ENCODE peak calls at places on chromosomes 7 and 10, in seven cellular contexts. E is H54, M is A549, H is tibial nerve, U is heart left ventricle, P is breast epithelium, Z is adrenal gland. L is an unnamed sample.

GRCh38 chr7:149558149-149558861 is 60.7 kb upstream of the ZNF746 start:
- DNase-seq in E (peak; percentile 78), M (no peak), H (no peak), U (no peak), P (no peak), Z (no peak), L (no peak)

GRCh38 chr7:117531845-117532244 is 52.0 kb downstream of the CFTR start:
- DNase-seq in E (no peak), M (no peak), H (no peak), U (no peak), P (no peak), Z (no peak), L (no peak)

GRCh38 chr7:132488634-132489302 is 87.5 kb downstream of the PLXNA4 start:
- DNase-seq in E (no peak), M (no peak), H (peak; percentile 31), U (no peak), P (no peak), Z (no peak), L (no peak)

GRCh38 chr10:62335326-62335725 is 38.8 kb upstream of the ZNF365 start:
- DNase-seq in E (no peak), M (no peak), H (no peak), U (no peak), P (no peak), Z (no peak), L (no peak)

GRCh38 chr7:86320341-86320740 is 323.4 kb upstream of the GRM3 start:
- DNase-seq in E (no peak), M (no peak), H (no peak), U (no peak), P (no peak), Z (no peak), L (no peak)

GRCh38 chr7:22651036-22651435 is 76.0 kb upstream of the IL6 start:
- DNase-seq in E (no peak), M (no peak), H (no peak), U (no peak), P (no peak), Z (no peak), L (no peak)

GRCh38 chr10:17660921-17661320 is 17.0 kb downstream of the STAM start:
- DNase-seq in E (no peak), M (no peak), H (no peak), U (no peak), P (no peak), Z (no peak), L (no peak)

GRCh38 chr10:130934333-130935035 is 377.0 kb downstream of the TCERG1L start:
- DNase-seq in E (no peak), M (no peak), H (no peak), U (no peak), P (no peak), Z (peak; percentile 40), L (peak; percentile 70)

GRCh38 chr10:16606923-16607322 is 85.2 kb upstream of the C1QL3 start:
- DNase-seq in E (no peak), M (no peak), H (no peak), U (no peak), P (no peak), Z (no peak), L (no peak)

GRCh38 chr7:157005456-157006204 is 4.8 kb downstream of the MNX1 start:
- DNase-seq in E (no peak), M (no peak), H (no peak), U (no peak), P (no peak), Z (no peak), L (no peak)

GRCh38 chr7:3762146-3762831 is 461.2 kb downstream of the SDK1 start:
- DNase-seq in E (no peak), M (no peak), H (no peak), U (no peak), P (no peak), Z (no peak), L (no peak)

GRCh38 chr7:18820981-18821380 is 296.5 kb downstream of the TWIST1 start:
- DNase-seq in E (no peak), M (no peak), H (no peak), U (no peak), P (no peak), Z (no peak), L (no peak)

GRCh38 chr7:142974618-142975017 is 12.5 kb upstream of the KEL start:
- DNase-seq in E (no peak), M (no peak), H (no peak), U (no peak), P (no peak), Z (no peak), L (no peak)

GRCh38 chr10:123009105-123009805 is 449 bp downstream of the ACADSB start:
- DNase-seq in E (no peak), M (no peak), H (peak; percentile 6), U (peak; percentile 28), P (no peak), Z (peak; percentile 36), L (no peak)

GRCh38 chr10:128599030-128599429 is 472.8 kb upstream of the MKI67 start:
- DNase-seq in E (no peak), M (no peak), H (no peak), U (no peak), P (no peak), Z (no peak), L (no peak)

GRCh38 chr7:92856436-92856835 is 20.1 kb upstream of the CDK6 start:
- DNase-seq in E (no peak), M (no peak), H (no peak), U (no peak), P (no peak), Z (no peak), L (no peak)

GRCh38 chr7:88826222-88826621 is 30.7 kb upstream of the TEX47 start:
- DNase-seq in E (no peak), M (no peak), H (no peak), U (no peak), P (no peak), Z (no peak), L (no peak)

GRCh38 chr10:117345143-117345542 is 30.1 kb downstream of the PDZD8 start:
- DNase-seq in E (peak; percentile 9), M (peak; percentile 61), H (no peak), U (no peak), P (no peak), Z (no peak), L (no peak)

GRCh38 chr10:78548369-78548985 is 514.8 kb downstream of the RPS24 start:
- DNase-seq in E (no peak), M (no peak), H (no peak), U (no peak), P (no peak), Z (no peak), L (no peak)

GRCh38 chr7:30841801-30842541 is 69.7 kb upstream of the AQP1 start:
- DNase-seq in E (no peak), M (no peak), H (no peak), U (no peak), P (no peak), Z (no peak), L (no peak)

GRCh38 chr7:8833355-8833754 is 399.9 kb downstream of the NXPH1 start:
- DNase-seq in E (no peak), M (no peak), H (no peak), U (no peak), P (no peak), Z (no peak), L (no peak)

GRCh38 chr7:75986147-75986781 is 8.1 kb downstream of the TMEM120A start:
- DNase-seq in E (no peak), M (no peak), H (no peak), U (peak; percentile 26), P (no peak), Z (no peak), L (no peak)

GRCh38 chr10:104306897-104307296 is 31.4 kb downstream of the ITPRIP start:
- DNase-seq in E (no peak), M (no peak), H (no peak), U (no peak), P (no peak), Z (no peak), L (no peak)

GRCh38 chr7:102444961-102445673 is 11.7 kb downstream of the ORAI2 start:
- DNase-seq in E (no peak), M (no peak), H (no peak), U (no peak), P (no peak), Z (no peak), L (no peak)
- TF ChIP-seq POLR2A in E (no peak), M (no peak), H (no peak), U (no peak), P (no peak), Z (no peak), L (no peak)

DNA sequence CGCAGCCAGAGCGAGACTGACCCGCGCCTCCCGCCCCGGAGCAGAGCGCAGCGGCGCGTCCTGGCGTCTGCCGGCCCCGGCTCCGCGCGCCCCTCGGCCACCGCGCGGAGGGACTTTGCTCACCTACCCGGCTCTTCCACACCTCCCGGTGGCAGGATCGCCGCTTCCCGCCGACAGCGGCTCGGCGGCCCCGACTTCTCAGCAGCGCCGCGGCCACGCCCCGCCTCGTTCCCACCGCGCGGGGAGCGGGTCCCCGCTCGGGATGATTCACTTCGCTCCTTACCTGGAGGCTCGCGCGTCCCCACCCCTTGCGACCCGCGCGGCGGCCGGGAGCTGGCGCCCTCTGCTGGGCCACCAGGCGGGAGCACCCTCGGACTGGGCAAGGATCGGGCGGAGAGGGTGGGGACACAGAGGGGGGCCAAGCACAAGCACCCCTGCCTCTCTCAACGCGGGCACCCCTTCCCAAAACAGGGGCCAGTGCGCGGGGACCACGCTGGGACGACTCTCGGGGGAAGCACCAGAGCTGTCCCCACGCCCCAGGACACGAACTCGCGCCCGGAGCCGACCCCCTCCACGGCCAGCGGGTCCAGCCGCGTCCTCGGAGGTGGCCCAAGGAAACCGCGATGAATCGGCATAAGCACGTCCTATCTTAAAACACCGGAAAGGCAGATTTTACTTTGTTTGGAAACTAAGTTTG is 101.0 kb upstream of the SVIL start:
- DNase-seq in E (peak; percentile 93), M (peak; percentile 89), H (peak; percentile 78), U (peak; percentile 84), P (peak; percentile 91), Z (peak; percentile 80), L (peak; percentile 95)
- TF ChIP-seq POLR2A in E (peak; percentile 41), M (no peak), H (peak; percentile 56), U (no peak), P (peak; percentile 52), Z (peak; percentile 22), L (peak; percentile 61)

GRCh38 chr7:130440527-130441365 is at the start of gene CEP41:
- DNase-seq in E (peak; percentile 94), M (peak; percentile 98), H (peak; percentile 94), U (peak; percentile 99), P (peak; percentile 94), Z (peak; percentile 98), L (peak; percentile 96)
- TF ChIP-seq POLR2A in E (no peak), M (peak; percentile 27), H (no peak), U (no peak), P (no peak), Z (no peak), L (no peak)

GRCh38 chr10:60316029-60316428 is 73.6 kb downstream of the ANK3 start:
- DNase-seq in E (no peak), M (no peak), H (no peak), U (no peak), P (no peak), Z (no peak), L (no peak)

GRCh38 chr10:60312818-60313588 is 76.7 kb downstream of the ANK3 start:
- DNase-seq in E (no peak), M (no peak), H (no peak), U (no peak), P (no peak), Z (no peak), L (no peak)

GRCh38 chr10:60314306-60314940 is 75.3 kb downstream of the ANK3 start:
- DNase-seq in E (no peak), M (peak; percentile 4), H (no peak), U (no peak), P (no peak), Z (no peak), L (no peak)

GRCh38 chr10:60313589-60313952 is 76.1 kb downstream of the ANK3 start:
- DNase-seq in E (no peak), M (no peak), H (no peak), U (no peak), P (no peak), Z (no peak), L (no peak)

GRCh38 chr10:60315311-60315710 is 74.4 kb downstream of the ANK3 start:
- DNase-seq in E (no peak), M (no peak), H (no peak), U (no peak), P (no peak), Z (no peak), L (no peak)
- TF ChIP-seq POLR2A in E (no peak), M (no peak), H (no peak), U (no peak), P (no peak), Z (no peak), L (no peak)

L was measured in vagina.